ENCODE peak calls at places on chromosomes 4 and X, in eight cellular contexts. Q is NCI-H1105; X is central memory CD8-positive, alpha-beta T cell; J is AG08396; I is bronchial epithelial cell; K is CD4-positive, CD25-positive, alpha-beta regulatory T cell; H is COR-L47; S is ELR. C is an unnamed sample.

GRCh38 chr4:139828966-139829662 is 163.5 kb downstream of the MGST2 start:
- DNase-seq in S (no peak), H (no peak), Q (no peak), J (no peak), X (no peak), I (no peak), K (no peak), C (no peak)

GRCh38 chrX:129599499-129599898 is 55.3 kb downstream of the APLN start:
- DNase-seq in X (no peak), H (no peak), Q (no peak), K (no peak), I (peak), S (no peak), J (no peak), C (no peak)

GRCh38 chr4:910366-911091 is 21.6 kb downstream of the GAK start:
- DNase-seq in Q (no peak), S (no peak), J (no peak), K (no peak), I (no peak), H (no peak), X (no peak), C (no peak)

GRCh38 chrX:153988493-153988892 is 15.9 kb downstream of the TMEM187 start:
- DNase-seq in J (no peak), S (no peak), X (no peak), Q (no peak), I (no peak), H (no peak), K (no peak), C (no peak)

GRCh38 chr4:26342328-26343040 is 21.7 kb downstream of the RBPJ start:
- DNase-seq in I (peak), J (peak), H (no peak), S (peak), X (no peak), K (no peak), Q (no peak), C (no peak)

GRCh38 chr4:89069481-89069880 is 12.5 kb upstream of the FAM13A start:
- DNase-seq in K (no peak), X (no peak), I (no peak), J (no peak), S (no peak), H (no peak), Q (no peak), C (no peak)

GRCh38 chr4:147799986-147800555 is 68.2 kb downstream of the ARHGAP10 start:
- DNase-seq in J (no peak), X (peak), Q (no peak), K (peak), I (no peak), S (no peak), H (no peak), C (no peak)

GRCh38 chr4:101774807-101775206 is 15.7 kb upstream of the BANK1 start:
- DNase-seq in J (no peak), Q (no peak), K (no peak), H (no peak), S (no peak), X (no peak), I (peak), C (no peak)

GRCh38 chr4:37885496-37885895 is 5.4 kb upstream of the TBC1D1 start:
- DNase-seq in H (no peak), S (no peak), I (no peak), K (no peak), X (no peak), Q (no peak), J (peak), C (no peak)

GRCh38 chrX:118553042-118553714 is 57.6 kb downstream of the DOCK11 start:
- DNase-seq in X (no peak), K (no peak), H (no peak), J (no peak), Q (no peak), S (no peak), I (no peak), C (no peak)

GRCh38 chr4:2811830-2812599 is 19.1 kb downstream of the SH3BP2 start:
- DNase-seq in H (peak), I (peak), S (peak), J (peak), K (peak), X (peak), Q (no peak), C (peak)

GRCh38 chr4:5790546-5790857 is 79.5 kb downstream of the EVC start:
- DNase-seq in Q (no peak), S (no peak), J (no peak), H (no peak), K (no peak), I (no peak), X (no peak), C (no peak)

GRCh38 chr4:140764785-140765392 is 8.7 kb upstream of the TBC1D9 start:
- DNase-seq in S (peak), H (no peak), I (peak), X (no peak), J (no peak), K (no peak), Q (no peak), C (no peak)

GRCh38 chr4:533318-534100 is 34.5 kb downstream of the PIGG start:
- DNase-seq in X (no peak), K (no peak), Q (no peak), J (no peak), I (no peak), H (no peak), S (no peak), C (no peak)

GRCh38 chr4:147547314-147548056 is 66.6 kb downstream of the EDNRA start:
- DNase-seq in H (no peak), K (no peak), S (peak), Q (no peak), X (no peak), I (peak), J (peak), C (no peak)

GRCh38 chr4:2281575-2282343 is 19.9 kb upstream of the MXD4 start:
- DNase-seq in X (peak), S (no peak), J (no peak), I (no peak), Q (no peak), H (no peak), K (peak), C (no peak)

GRCh38 chr4:2484993-2485392 is 16.1 kb downstream of the RNF4 start:
- DNase-seq in J (no peak), K (peak), S (no peak), H (no peak), I (peak), Q (no peak), X (peak), C (no peak)

GRCh38 chr4:168488800-168489404 is 8.0 kb upstream of the PALLD start:
- DNase-seq in H (no peak), J (no peak), Q (no peak), K (no peak), S (no peak), I (no peak), X (no peak), C (no peak)

GRCh38 chr4:13322681-13323101 is 161.4 kb downstream of the RAB28 start:
- DNase-seq in H (no peak), I (peak), S (peak), Q (no peak), K (no peak), J (peak), X (no peak), C (no peak)

GRCh38 chr4:2390780-2391490 is 27.5 kb downstream of the ZFYVE28 start:
- DNase-seq in K (no peak), J (no peak), S (no peak), X (no peak), I (no peak), H (no peak), Q (no peak), C (no peak)

GRCh38 chr4:71009796-71010588 is 16.5 kb downstream of the DCK start:
- DNase-seq in Q (no peak), K (no peak), X (no peak), J (peak), I (peak), S (peak), H (peak), C (peak)

GRCh38 chrX:100643943-100644587 is at the start of gene SRPX2:
- DNase-seq in I (peak), K (no peak), Q (no peak), J (peak), S (peak), X (no peak), H (no peak), C (no peak)